ENCODE peak calls at places on chromosome 13, in nine cellular contexts. D, X, F, K, Y, L, S, R and E are unnamed samples.

GRCh38 chr13:69935043-69935442 is 172.6 kb upstream of the ATXN8OS start:
- DNase-seq in K (no peak), Y (no peak), D (no peak), L (no peak), S (no peak), R (no peak), X (peak), F (no peak), E (no peak)

GRCh38 chr13:47875206-47875605 is 125.9 kb downstream of the SUCLA2 start:
- DNase-seq in K (no peak), L (no peak), S (no peak), F (no peak), D (no peak), R (no peak), Y (no peak), X (no peak), E (no peak)

GRCh38 chr13:46527237-46527636 is 25.7 kb upstream of the LRCH1 start:
- DNase-seq in Y (no peak), K (peak), F (no peak), S (no peak), D (no peak), R (no peak), L (no peak), X (no peak), E (no peak)

GRCh38 chr13:113077953-113078894 is 27.4 kb upstream of the F7 start:
- DNase-seq in S (no peak), D (no peak), K (no peak), Y (no peak), L (no peak), R (no peak), X (no peak), F (no peak), E (peak)

GRCh38 chr13:99658266-99658991 is 157.2 kb downstream of the TM9SF2 start:
- DNase-seq in F (peak), Y (peak), X (peak), S (peak), R (no peak), D (peak), K (no peak), L (no peak), E (peak)

GRCh38 chr13:68232351-68233130 is 1002.4 kb upstream of the PCDH9 start:
- DNase-seq in S (no peak), L (no peak), D (no peak), R (no peak), K (no peak), F (no peak), Y (no peak), X (no peak), E (no peak)

GRCh38 chr13:42140494-42140893 is 92.0 kb downstream of the DGKH start:
- DNase-seq in D (no peak), S (no peak), R (no peak), L (no peak), F (no peak), Y (no peak), X (no peak), K (no peak), E (no peak)

GRCh38 chr13:25148005-25148798 is 23.9 kb downstream of the AMER2 start:
- DNase-seq in D (no peak), Y (no peak), X (no peak), F (no peak), K (no peak), R (no peak), S (no peak), L (no peak), E (no peak)

GRCh38 chr13:33671560-33671959 is 146.4 kb upstream of the RFC3 start:
- DNase-seq in F (no peak), S (no peak), D (no peak), K (no peak), Y (no peak), R (no peak), X (no peak), L (no peak), E (no peak)

GRCh38 chr13:93039131-93039530 is 187.5 kb upstream of the GPC6 start:
- DNase-seq in R (no peak), Y (no peak), F (no peak), K (no peak), X (no peak), S (no peak), L (no peak), D (no peak), E (no peak)

GRCh38 chr13:99689955-99690354 is 188.7 kb downstream of the TM9SF2 start:
- DNase-seq in R (no peak), D (no peak), S (no peak), L (no peak), F (no peak), K (no peak), X (no peak), Y (no peak), E (no peak)

GRCh38 chr13:20465218-20465879 is 60.3 kb downstream of the CRYL1 start:
- DNase-seq in D (no peak), Y (no peak), K (peak), X (no peak), S (no peak), F (no peak), R (no peak), L (peak), E (no peak)

GRCh38 chr13:28805193-28805819 is 14.8 kb upstream of the MTUS2 start:
- DNase-seq in R (no peak), S (no peak), X (peak), Y (peak), K (no peak), F (no peak), D (no peak), L (no peak), E (peak)

GRCh38 chr13:42380420-42381164 is 108.6 kb downstream of the AKAP11 start:
- DNase-seq in S (no peak), K (no peak), F (no peak), D (no peak), R (no peak), X (no peak), Y (no peak), L (no peak), E (no peak)

GRCh38 chr13:79525458-79525857 is 44.5 kb downstream of the NDFIP2 start:
- DNase-seq in X (no peak), D (no peak), F (no peak), Y (no peak), S (no peak), K (no peak), L (no peak), R (no peak), E (no peak)

GRCh38 chr13:40377783-40378182 is 288.7 kb downstream of the FOXO1 start:
- DNase-seq in S (peak), F (no peak), R (no peak), Y (no peak), X (no peak), L (no peak), K (no peak), D (peak), E (no peak)